ENCODE peak calls at places on chromosomes 7 and 10, in eight cellular contexts. Y is ELF-1, D is MCF 10A, L is endothelial cell of umbilical vein, C is heart left ventricle, Q is gastrocnemius medialis, H is C1 segment of cervical spinal cord, G is DMS153. F is an unnamed sample.
A peak's percentile ranks its signal among the peaks of the same experiment; 100 is the strongest.

GRCh38 chr7:103573479-103574058 is 127.6 kb upstream of the SLC26A5 start:
- DNase-seq in C (no peak), G (no peak), L (peak; percentile 58), Q (no peak), H (no peak), D (peak; percentile 43), Y (no peak), F (no peak)

GRCh38 chr10:35462491-35462934 is 126.2 kb downstream of the CCNY start:
- DNase-seq in Q (no peak), L (no peak), C (no peak), H (no peak), G (no peak), D (no peak), Y (peak; percentile 34), F (no peak)

GRCh38 chr10:24518981-24519597 is 204.6 kb downstream of the ARHGAP21 start:
- DNase-seq in H (no peak), G (no peak), Y (peak; percentile 63), L (peak; percentile 50), Q (peak; percentile 38), C (peak; percentile 61), D (peak; percentile 65), F (no peak)

GRCh38 chr10:21534611-21535493 is 820 bp downstream of the MLLT10 start:
- DNase-seq in H (peak; percentile 8), L (peak; percentile 38), Q (peak; percentile 73), D (peak; percentile 58), Y (peak; percentile 64), G (no peak), C (peak; percentile 72), F (peak; percentile 79)

GRCh38 chr7:10237306-10237705 is 736.4 kb upstream of the PHF14 start:
- DNase-seq in G (no peak), Y (no peak), L (peak; percentile 51), H (no peak), C (peak; percentile 51), D (peak; percentile 82), Q (no peak), F (no peak)

GRCh38 chr10:17059197-17059688 is 70.4 kb downstream of the CUBN start:
- DNase-seq in H (no peak), D (peak; percentile 30), Y (no peak), Q (no peak), G (no peak), C (no peak), L (no peak), F (no peak)

GRCh38 chr10:129833988-129834387 is 130.1 kb downstream of the EBF3 start:
- DNase-seq in Q (no peak), L (no peak), C (no peak), G (peak; percentile 5), H (no peak), Y (no peak), D (no peak), F (no peak)

GRCh38 chr10:78212134-78212785 is 178.6 kb downstream of the RPS24 start:
- DNase-seq in C (peak; percentile 80), L (no peak), G (peak; percentile 60), H (no peak), D (peak; percentile 14), Q (no peak), Y (peak; percentile 29), F (no peak)

GRCh38 chr7:115707236-115707635 is 323.3 kb downstream of the TFEC start:
- DNase-seq in Q (no peak), L (peak; percentile 8), D (peak; percentile 32), H (no peak), Y (no peak), C (no peak), G (peak; percentile 74), F (no peak)

GRCh38 chr10:99681553-99681952 is 22.2 kb downstream of the ENTPD7 start:
- DNase-seq in H (no peak), C (no peak), L (no peak), Y (no peak), Q (peak; percentile 18), D (peak; percentile 96), G (no peak), F (peak; percentile 41)

GRCh38 chr7:22669692-22670421 is 57.1 kb upstream of the IL6 start:
- DNase-seq in Q (no peak), Y (no peak), L (no peak), G (no peak), H (no peak), D (no peak), C (no peak), F (no peak)

GRCh38 chr10:122373713-122374112 is 795 bp upstream of the PLEKHA1 start:
- DNase-seq in C (no peak), Q (no peak), G (no peak), H (no peak), L (no peak), Y (no peak), D (peak; percentile 19), F (no peak)

GRCh38 chr10:34432589-34432988 is 382.5 kb downstream of the PARD3 start:
- DNase-seq in D (no peak), L (no peak), G (no peak), C (no peak), H (no peak), Y (no peak), Q (no peak), F (no peak)

GRCh38 chr7:130374507-130374906 is 5.8 kb upstream of the CPA1 start:
- DNase-seq in Q (no peak), Y (no peak), H (no peak), G (no peak), C (no peak), L (no peak), D (no peak), F (no peak)

GRCh38 chr10:102644066-102644645 is at the start of gene TRIM8:
- DNase-seq in Q (no peak), Y (no peak), G (no peak), D (peak; percentile 39), H (no peak), L (peak; percentile 41), C (peak; percentile 70), F (no peak)

GRCh38 chr10:77926566-77927342 is at the start of gene DLG5:
- DNase-seq in H (no peak), Y (peak; percentile 33), D (peak; percentile 61), Q (peak; percentile 43), C (peak; percentile 66), L (peak; percentile 26), G (no peak), F (no peak)

GRCh38 chr10:122699796-122700466 is at the start of gene C10orf120:
- DNase-seq in C (no peak), Q (no peak), G (no peak), L (no peak), Y (peak; percentile 6), H (no peak), D (no peak), F (no peak)

GRCh38 chr10:92204238-92204637 is 86.6 kb downstream of the CPEB3 start:
- DNase-seq in C (no peak), D (no peak), H (no peak), Y (no peak), L (no peak), G (peak; percentile 84), Q (no peak), F (no peak)

GRCh38 chr10:12606461-12606860 is 257.1 kb downstream of the CAMK1D start:
- DNase-seq in G (no peak), C (no peak), D (no peak), L (no peak), H (no peak), Y (no peak), Q (no peak), F (no peak)

GRCh38 chr10:36443233-36443632 is 682.2 kb upstream of the ANKRD30A start:
- DNase-seq in L (no peak), D (no peak), H (no peak), C (no peak), G (no peak), Q (no peak), Y (no peak), F (no peak)

GRCh38 chr10:25080880-25081581 is 64.6 kb downstream of the THNSL1 start:
- DNase-seq in D (peak; percentile 82), Y (peak; percentile 88), H (peak; percentile 41), L (peak; percentile 93), Q (peak; percentile 71), G (peak; percentile 69), C (peak; percentile 88), F (peak; percentile 78)

GRCh38 chr7:131034166-131034881 is 293.4 kb upstream of the MKLN1 start:
- DNase-seq in L (no peak), H (no peak), C (peak; percentile 59), D (no peak), Y (no peak), Q (no peak), G (no peak), F (no peak)

GRCh38 chr7:100799037-100799896 is 28.1 kb downstream of the EPHB4 start:
- DNase-seq in H (no peak), Y (peak; percentile 89), L (peak; percentile 70), Q (no peak), D (peak; percentile 85), C (peak; percentile 67), G (peak; percentile 28), F (peak; percentile 43)

GRCh38 chr10:14476641-14477407 is 146.1 kb upstream of the FRMD4A start:
- DNase-seq in G (no peak), H (no peak), C (no peak), Y (no peak), D (no peak), L (no peak), Q (no peak), F (peak; percentile 65)

GRCh38 chr10:98536551-98536950 is 89.8 kb upstream of the HPS1 start:
- DNase-seq in Y (no peak), Q (no peak), G (peak; percentile 54), D (peak; percentile 25), L (no peak), C (no peak), H (no peak), F (no peak)

GRCh38 chr10:46002916-46003693 is 27.3 kb downstream of the NCOA4 start:
- DNase-seq in Q (no peak), D (no peak), C (no peak), G (no peak), H (no peak), L (no peak), Y (no peak), F (no peak)

GRCh38 chr7:128863433-128863989 is 855 bp downstream of the ATP6V1F start:
- DNase-seq in D (peak; percentile 71), H (no peak), Q (no peak), G (peak; percentile 16), L (peak; percentile 67), C (no peak), Y (peak; percentile 73), F (no peak)

GRCh38 chr10:101012525-101013364 is 13.1 kb downstream of the LZTS2 start:
- DNase-seq in Y (peak; percentile 83), G (peak; percentile 46), C (peak; percentile 94), L (peak; percentile 95), Q (peak; percentile 60), H (peak; percentile 45), D (peak; percentile 95), F (peak; percentile 96)

GRCh38 chr7:22548313-22548712 is 48.3 kb upstream of the STEAP1B start:
- DNase-seq in Q (no peak), G (no peak), L (no peak), H (no peak), C (no peak), D (no peak), Y (no peak), F (no peak)

GRCh38 chr7:11228515-11228914 is 254.8 kb downstream of the PHF14 start:
- DNase-seq in Q (peak; percentile 66), G (peak; percentile 37), C (peak; percentile 84), L (no peak), Y (no peak), D (peak; percentile 77), H (no peak), F (peak; percentile 94)

GRCh38 chr7:116614509-116615285 is 57.3 kb upstream of the MET start:
- DNase-seq in H (no peak), L (peak; percentile 78), G (no peak), Y (no peak), C (no peak), D (no peak), Q (no peak), F (no peak)

GRCh38 chr7:36601596-36601995 is 122.7 kb downstream of the AOAH start:
- DNase-seq in C (no peak), L (no peak), Y (no peak), H (no peak), Q (no peak), G (no peak), D (no peak), F (no peak)

GRCh38 chr10:70699659-70700174 is 27.4 kb downstream of the ADAMTS14 start:
- DNase-seq in Y (peak; percentile 71), G (peak; percentile 66), L (no peak), H (no peak), C (no peak), Q (no peak), D (peak; percentile 55), F (no peak)